ENCODE peak calls at places on chromosomes 6 and 20, in eight cellular contexts. M is neuronal stem cell; S is cardiac fibroblast; I is EH; A is activated CD4-positive, alpha-beta T cell treated with anti-CD3 and anti-CD28 coated beads, Interleukin-2, amount 50 U/mL, for 48 hours; V is smooth muscle cell of the brain vasculature; X is kidney epithelial cell; L is stimulated activated CD4-positive, alpha-beta T cell treated with anti-CD3 and anti-CD28 coated beads, Interleukin-4, amount 100 ng/mL, for 48 hours. Z is an unnamed sample.
A peak's percentile ranks its signal among the peaks of the same experiment; 100 is the strongest.

GRCh38 chr6:11212625-11213024 is 19.8 kb downstream of the NEDD9 start:
- DNase-seq in M (no peak), S (peak; percentile 94), I (peak; percentile 86), A (no peak), V (no peak), X (no peak), L (no peak), Z (no peak)

GRCh38 chr20:62804632-62805364 is at the start of gene OGFR:
- DNase-seq in M (no peak), S (peak; percentile 45), I (peak; percentile 62), A (peak; percentile 68), V (no peak), X (no peak), L (peak; percentile 53), Z (no peak)

GRCh38 chr20:6134592-6134991 is 11.8 kb upstream of the FERMT1 start:
- DNase-seq in M (no peak), S (no peak), I (no peak), A (no peak), V (no peak), X (no peak), L (no peak), Z (no peak)

GRCh38 chr6:100465701-100466409 is 1.1 kb upstream of the SIM1 start:
- DNase-seq in M (peak; percentile 47), S (peak; percentile 19), I (peak; percentile 56), A (no peak), V (no peak), X (no peak), L (no peak), Z (no peak)

GRCh38 chr20:17228624-17229061 is 1.8 kb downstream of the PCSK2 start:
- DNase-seq in M (no peak), S (no peak), I (no peak), A (no peak), V (no peak), X (no peak), L (no peak), Z (peak; percentile 21)

GRCh38 chr6:148898360-148899005 is 151.7 kb downstream of the UST start:
- DNase-seq in M (no peak), S (no peak), I (no peak), A (no peak), V (no peak), X (no peak), L (no peak), Z (no peak)

GRCh38 chr20:53900380-53900999 is 169.9 kb downstream of the BCAS1 start:
- DNase-seq in M (no peak), S (peak; percentile 88), I (peak; percentile 94), A (no peak), V (no peak), X (peak; percentile 67), L (no peak), Z (no peak)

GRCh38 chr20:61184194-61184593 is 67.9 kb upstream of the CDH4 start:
- DNase-seq in M (no peak), S (no peak), I (no peak), A (no peak), V (no peak), X (peak; percentile 35), L (no peak), Z (no peak)

Z was measured in posterior cingulate gyrus.